ENCODE peak calls at places on chromosomes 1 and 21, in six cellular contexts. L is GM20000, F is brain microvascular endothelial cell, E is fibroblast of lung, P is A549, T is fibroblast of pulmonary artery. H is an unnamed sample.

GRCh38 chr1:180280617-180281016 is 50.6 kb downstream of the LHX4 start:
- DNase-seq in L (no peak), F (no peak), E (no peak), P (no peak), T (no peak), H (no peak)

GRCh38 chr1:21651214-21652042 is 17.7 kb downstream of the RAP1GAP start:
- DNase-seq in L (peak; percentile 79), F (no peak), E (peak; percentile 27), P (no peak), T (no peak), H (no peak)

GRCh38 chr1:10541286-10541685 is 66.5 kb downstream of the PEX14 start:
- DNase-seq in L (no peak), F (no peak), E (no peak), P (no peak), T (no peak), H (no peak)

GRCh38 chr1:192892934-192893333 is 84.1 kb downstream of the RGS2 start:
- DNase-seq in L (no peak), F (no peak), E (peak; percentile 20), P (no peak), T (no peak), H (no peak)

GRCh38 chr1:104780470-104781078 is 1030.9 kb downstream of the AMY1C start:
- DNase-seq in L (peak; percentile 56), F (peak; percentile 23), E (no peak), P (no peak), T (peak; percentile 43), H (peak; percentile 13)

GRCh38 chr1:242023805-242024204 is 24.9 kb upstream of the MAP1LC3C start:
- DNase-seq in L (no peak), F (no peak), E (no peak), P (no peak), T (no peak), H (no peak)

GRCh38 chr21:17451364-17451869 is 61.4 kb upstream of the CXADR start:
- DNase-seq in L (no peak), F (peak; percentile 68), E (peak; percentile 82), P (peak; percentile 16), T (peak; percentile 83), H (no peak)

GRCh38 chr1:52424238-52424637 is 19.8 kb downstream of the PRPF38A start:
- DNase-seq in L (no peak), F (no peak), E (no peak), P (no peak), T (peak; percentile 16), H (no peak)

GRCh38 chr1:203166192-203166940 is 9.3 kb downstream of the MYBPH start:
- DNase-seq in L (peak; percentile 41), F (no peak), E (no peak), P (no peak), T (no peak), H (peak; percentile 40)

GRCh38 chr1:106568161-106568560 is 488.3 kb upstream of the PRMT6 start:
- DNase-seq in L (no peak), F (no peak), E (no peak), P (no peak), T (no peak), H (no peak)

GRCh38 chr1:158396646-158397045 is 2.6 kb downstream of the OR10T2 start:
- DNase-seq in L (no peak), F (no peak), E (no peak), P (no peak), T (no peak), H (no peak)

GRCh38 chr1:221254813-221255212 is 375.6 kb downstream of the HLX start:
- DNase-seq in L (no peak), F (no peak), E (no peak), P (no peak), T (no peak), H (no peak)

GRCh38 chr1:237677979-237678378 is 212.7 kb downstream of the ZP4 start:
- DNase-seq in L (no peak), F (peak; percentile 40), E (peak; percentile 61), P (no peak), T (peak; percentile 57), H (peak; percentile 26)

GRCh38 chr1:151711940-151712339 is 4.7 kb downstream of the CELF3 start:
- DNase-seq in L (no peak), F (no peak), E (no peak), P (no peak), T (no peak), H (no peak)

GRCh38 chr1:201656670-201657032 is 117.7 kb downstream of the NAV1 start:
- DNase-seq in L (no peak), F (no peak), E (peak; percentile 34), P (no peak), T (peak; percentile 46), H (no peak)

GRCh38 chr1:35930593-35931423 is at the start of gene AGO3:
- DNase-seq in L (peak; percentile 97), F (peak; percentile 54), E (peak; percentile 81), P (peak; percentile 64), T (peak; percentile 82), H (peak; percentile 90)

GRCh38 chr1:27628712-27629111 is 6.3 kb downstream of the FGR start:
- DNase-seq in L (no peak), F (no peak), E (no peak), P (no peak), T (no peak), H (no peak)

GRCh38 chr1:160537714-160538665 is 14.9 kb upstream of the SLAMF6 start:
- DNase-seq in L (peak; percentile 0), F (no peak), E (no peak), P (no peak), T (no peak), H (no peak)

GRCh38 chr1:160538985-160539651 is 16.1 kb upstream of the SLAMF6 start:
- DNase-seq in L (peak; percentile 6), F (no peak), E (no peak), P (no peak), T (no peak), H (peak; percentile 58)

GRCh38 chr1:160540859-160541233 is 17.8 kb upstream of the SLAMF6 start:
- DNase-seq in L (no peak), F (no peak), E (no peak), P (no peak), T (no peak), H (no peak)

GRCh38 chr1:160539896-160540858 is 17.1 kb upstream of the SLAMF6 start:
- DNase-seq in L (peak; percentile 79), F (no peak), E (no peak), P (no peak), T (peak; percentile 2), H (peak; percentile 5)

DNA sequence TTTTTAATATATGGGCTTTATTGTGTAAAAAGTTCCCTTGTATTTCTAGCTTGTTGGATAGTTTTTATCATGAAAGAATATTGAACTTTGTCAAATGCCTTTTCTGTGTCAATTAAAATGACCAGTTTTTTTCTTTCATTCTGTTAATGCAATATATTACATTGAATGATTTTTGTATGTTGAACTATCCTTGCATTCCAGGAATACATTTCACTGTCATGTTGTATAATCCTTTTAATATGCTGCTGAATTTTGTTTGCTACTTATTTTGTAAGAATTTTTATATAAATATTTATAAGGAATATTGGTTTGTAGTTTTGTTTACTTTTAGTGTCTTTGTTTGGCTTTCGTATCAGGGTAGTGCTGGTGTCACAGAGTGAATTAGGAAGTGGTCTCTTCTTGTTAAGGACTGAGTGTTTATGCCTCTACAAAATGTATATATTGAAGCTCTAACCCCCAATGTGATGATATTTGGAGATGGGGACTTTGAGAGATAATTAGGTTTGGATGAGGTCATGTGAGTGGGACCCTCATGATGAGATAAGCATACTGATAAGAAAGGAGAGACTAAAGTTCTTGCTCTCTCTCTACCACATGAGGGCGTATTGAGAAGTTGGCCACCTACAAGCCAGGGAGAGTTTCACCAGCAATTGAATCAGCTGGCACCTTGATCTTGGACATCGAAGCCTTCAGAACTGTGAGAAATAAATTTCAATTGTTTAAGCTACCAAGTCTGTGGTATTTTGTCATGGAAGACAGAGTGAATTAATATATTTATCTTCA is 12.0 kb upstream of the SLAMF6 start:
- DNase-seq in L (no peak), F (no peak), E (no peak), P (no peak), T (no peak), H (no peak)
- TF ChIP-seq CTCF in L (no peak), F (no peak), E (no peak), P (no peak), T (no peak), H (no peak)

GRCh38 chr1:154582885-154583284 is 15.3 kb downstream of the CHRNB2 start:
- DNase-seq in L (no peak), F (no peak), E (no peak), P (no peak), T (no peak), H (no peak)

GRCh38 chr1:154586641-154587040 is 19.1 kb downstream of the CHRNB2 start:
- DNase-seq in L (no peak), F (no peak), E (no peak), P (no peak), T (no peak), H (no peak)

GRCh38 chr1:154584267-154584994 is 16.9 kb downstream of the CHRNB2 start:
- DNase-seq in L (no peak), F (no peak), E (no peak), P (no peak), T (peak; percentile 17), H (no peak)

GRCh38 chr1:154583691-154584212 is 16.2 kb downstream of the CHRNB2 start:
- DNase-seq in L (no peak), F (no peak), E (peak; percentile 27), P (no peak), T (peak; percentile 73), H (no peak)

GRCh38 chr1:154586231-154586630 is 18.7 kb downstream of the CHRNB2 start:
- DNase-seq in L (no peak), F (no peak), E (peak; percentile 26), P (no peak), T (no peak), H (no peak)
- TF ChIP-seq CTCF in L (no peak), F (no peak), E (no peak), P (no peak), T (no peak), H (no peak)

DNA sequence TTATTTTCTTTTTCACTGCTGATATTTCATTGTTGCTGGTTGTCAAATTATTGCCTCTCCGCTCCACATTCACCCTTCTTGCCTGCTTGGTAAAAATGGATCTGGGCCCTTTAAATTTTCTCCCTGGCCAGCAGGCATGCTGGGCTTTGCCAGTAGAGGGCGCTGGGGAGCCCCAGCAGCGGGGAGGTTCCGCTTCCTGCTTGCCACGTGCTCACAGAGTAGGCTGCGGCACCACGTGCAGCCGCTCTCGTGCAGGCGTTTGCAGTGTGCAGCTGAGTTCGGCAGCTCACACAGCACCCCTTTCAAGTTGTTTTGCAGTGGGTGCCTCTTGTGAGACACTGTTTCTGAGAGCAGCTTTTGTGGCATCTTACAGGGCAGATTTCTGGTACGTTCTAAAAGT is at the start of gene ACTL8:
- DNase-seq in L (no peak), F (no peak), E (no peak), P (no peak), T (no peak), H (peak; percentile 65)
- TF ChIP-seq CTCF in L (peak; percentile 10), F (peak; percentile 50), E (peak; percentile 14), P (no peak), T (peak; percentile 10), H (peak; percentile 60)

DNA sequence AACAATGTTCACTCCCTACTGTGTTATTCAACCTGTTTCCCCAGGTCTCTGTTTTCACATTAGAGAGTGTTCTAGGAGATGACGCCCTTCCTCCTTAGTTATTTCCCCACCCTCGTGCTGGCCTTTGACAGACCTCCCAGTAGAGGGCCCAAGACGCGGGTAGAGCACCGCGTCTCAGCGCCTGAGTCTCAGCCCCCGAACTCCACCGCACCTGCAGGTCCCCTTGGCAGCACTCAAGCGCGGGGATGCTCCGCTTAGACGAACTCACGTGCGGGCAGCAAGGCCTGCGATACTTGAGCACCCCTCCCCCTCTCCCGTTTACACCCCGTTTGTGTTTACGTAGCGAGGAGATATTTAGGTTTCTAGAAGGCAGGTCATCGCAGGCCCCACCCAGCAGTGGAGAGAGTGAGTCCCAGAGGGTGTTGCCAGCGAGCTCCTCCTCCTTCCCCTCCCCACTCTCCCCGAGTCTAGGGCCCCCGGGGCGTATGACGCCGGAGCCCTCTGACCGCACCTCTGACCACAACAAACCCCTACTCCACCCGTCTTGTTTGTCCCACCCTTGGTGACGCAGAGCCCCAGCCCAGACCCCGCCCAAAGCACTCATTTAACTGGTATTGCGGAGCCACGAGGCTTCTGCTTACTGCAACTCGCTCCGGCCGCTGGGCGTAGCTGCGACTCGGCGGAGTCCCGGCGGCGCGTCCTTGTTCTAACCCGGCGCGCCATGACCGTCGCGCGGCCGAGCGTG is at the start of gene CD55:
- DNase-seq in L (peak; percentile 93), F (peak; percentile 95), E (peak; percentile 93), P (peak; percentile 92), T (peak; percentile 97), H (peak; percentile 99)
- TF ChIP-seq CTCF in L (peak; percentile 16), F (peak; percentile 41), E (no peak), P (peak; percentile 37), T (peak; percentile 15), H (peak; percentile 34)